ENCODE peak calls at places on chromosomes 7 and 10, in four cellular contexts. M is SK-N-SH, O is GM12878, I is hepatocyte. R is an unnamed sample.

GRCh38 chr7:105952917-105953595 is 10.0 kb upstream of the CDHR3 start:
- DNase-seq in M (peak; percentile 65), O (no peak), I (no peak), R (no peak)

GRCh38 chr10:22340362-22341189 is 4.7 kb upstream of the SPAG6 start:
- DNase-seq in M (peak; percentile 89), O (peak; percentile 69), I (peak; percentile 84), R (no peak)

GRCh38 chr7:156308976-156309620 is 331.5 kb upstream of the RNF32 start:
- DNase-seq in M (no peak), O (no peak), I (no peak), R (no peak)

GRCh38 chr7:66047426-66047825 is 28.2 kb upstream of the ASL start:
- DNase-seq in M (no peak), O (no peak), I (peak; percentile 6), R (no peak)

GRCh38 chr10:42933454-42934340 is 143.2 kb upstream of the RET start:
- DNase-seq in M (peak; percentile 62), O (no peak), I (peak; percentile 44), R (no peak)

GRCh38 chr7:137898839-137899681 is 52.3 kb upstream of the DGKI start:
- DNase-seq in M (peak; percentile 89), O (peak; percentile 48), I (peak; percentile 88), R (no peak)

GRCh38 chr7:46264646-46265045 is 343.6 kb upstream of the IGFBP3 start:
- DNase-seq in M (no peak), O (no peak), I (no peak), R (no peak)

GRCh38 chr10:113544392-113544791 is 8.5 kb upstream of the HABP2 start:
- DNase-seq in M (no peak), O (no peak), I (no peak), R (no peak)

GRCh38 chr7:135758531-135758932 is 9.9 kb upstream of the FAM180A start:
- DNase-seq in M (no peak), O (no peak), I (no peak), R (no peak)

GRCh38 chr10:91983403-91983802 is 59.8 kb downstream of the BTAF1 start:
- DNase-seq in M (no peak), O (no peak), I (no peak), R (no peak)

GRCh38 chr10:86389441-86390193 is 23.0 kb upstream of the GRID1 start:
- DNase-seq in M (no peak), O (no peak), I (peak; percentile 81), R (no peak)

GRCh38 chr10:25169740-25170139 is 5.1 kb upstream of the GPR158 start:
- DNase-seq in M (no peak), O (no peak), I (no peak), R (no peak)

DNA sequence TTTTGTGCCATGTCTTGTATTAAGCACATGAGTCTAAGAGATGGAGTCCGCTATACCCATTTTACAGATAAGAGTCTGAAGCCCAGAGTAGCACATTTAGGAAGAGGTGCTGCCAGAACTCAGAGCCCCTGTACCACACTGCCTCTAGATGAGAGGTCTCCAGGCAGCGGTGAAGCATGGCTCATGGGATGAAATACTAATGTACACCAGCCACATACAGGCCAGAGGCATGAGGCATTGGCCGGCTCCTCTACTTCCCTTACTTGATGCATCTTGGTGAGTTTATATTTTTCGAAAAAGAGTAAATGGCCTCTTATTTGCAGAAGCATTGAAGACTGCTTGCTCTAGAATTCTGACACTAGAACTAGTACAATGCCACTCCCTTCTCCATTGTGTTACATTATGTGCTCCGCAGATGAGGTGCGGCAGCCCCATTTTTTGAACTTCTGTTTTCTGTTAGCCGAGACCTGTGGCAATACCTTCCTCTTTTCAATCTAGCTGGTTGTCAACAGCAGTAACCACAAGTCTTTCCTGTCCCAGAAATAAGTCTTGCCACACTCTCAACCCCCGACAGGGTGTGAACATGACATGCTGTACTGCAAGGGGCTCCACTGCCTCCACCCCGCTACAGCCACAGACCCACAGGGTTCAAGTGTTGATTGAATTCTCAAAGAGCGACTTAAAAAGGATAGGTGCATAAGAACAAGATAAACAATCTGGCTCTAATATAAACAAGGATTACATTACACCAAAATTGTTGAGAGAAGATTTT is 145.3 kb downstream of the CELF2 start:
- DNase-seq in M (no peak), O (peak; percentile 93), I (no peak), R (no peak)
- H3K4me3 ChIP-seq in M (no peak overlapping the region), O (peak overlapping the region; percentile 96), I (no peak overlapping the region), R (no peak overlapping the region)

DNA sequence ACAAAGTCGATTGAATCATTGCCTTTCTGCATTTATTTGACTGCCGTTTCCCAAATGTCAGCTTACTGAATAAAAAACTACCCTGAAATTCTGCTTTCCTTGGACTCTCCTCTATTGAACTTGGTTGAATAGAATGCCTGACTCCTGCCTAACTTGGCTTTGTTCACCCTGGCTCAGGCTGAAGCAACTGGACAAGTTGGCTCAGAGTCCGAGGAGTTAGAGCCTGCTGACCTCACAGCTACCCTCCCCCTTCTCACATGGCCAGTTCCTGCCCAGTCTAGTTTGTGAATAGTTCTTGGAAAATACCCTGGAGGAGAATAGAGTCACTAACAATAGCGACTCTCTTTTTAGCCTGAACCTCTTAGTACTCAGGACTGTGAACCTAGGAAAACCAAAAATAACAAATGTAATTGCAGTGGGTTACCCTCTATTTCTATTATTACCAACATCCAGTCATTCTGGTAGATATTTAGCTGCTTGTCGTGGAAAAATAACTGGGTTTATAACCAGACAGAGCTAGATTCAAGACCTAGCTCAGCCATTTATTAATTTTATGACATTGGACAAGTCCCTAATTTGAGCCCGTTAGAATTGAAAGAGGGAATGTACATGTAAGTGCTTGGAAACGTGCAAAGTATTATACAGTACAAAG is 17.3 kb upstream of the NRBF2 start:
- DNase-seq in M (no peak), O (no peak), I (peak; percentile 48), R (peak; percentile 45)
- TF ChIP-seq CTCF in M (no peak), O (no peak), I (no peak), R (no peak)

GRCh38 chr10:13773043-13773442 is 186.3 kb downstream of the PRPF18 start:
- DNase-seq in M (no peak), O (no peak), I (peak; percentile 29), R (no peak)
- H3K4me3 ChIP-seq in M (no peak overlapping the region), O (no peak overlapping the region), I (no peak overlapping the region), R (no peak overlapping the region)

GRCh38 chr7:29113384-29114102 is 32.8 kb downstream of the CPVL start:
- DNase-seq in M (no peak), O (no peak), I (peak; percentile 53), R (no peak)
- TF ChIP-seq CTCF in M (peak; percentile 24), O (no peak), I (peak; percentile 39), R (peak; percentile 80)

GRCh38 chr7:153413199-153413539 is 639.0 kb upstream of the DPP6 start:
- DNase-seq in M (no peak), O (no peak), I (no peak), R (no peak)
- H3K4me3 ChIP-seq in M (no peak overlapping the region), O (no peak overlapping the region), I (no peak overlapping the region), R (no peak overlapping the region)

GRCh38 chr7:50497068-50497642 is 47.0 kb upstream of the FIGNL1 start:
- DNase-seq in M (peak; percentile 81), O (no peak), I (peak; percentile 68), R (no peak)

GRCh38 chr7:50495746-50496145 is 45.6 kb upstream of the FIGNL1 start:
- DNase-seq in M (no peak), O (no peak), I (no peak), R (no peak)

GRCh38 chr7:50497968-50498367 is 47.8 kb upstream of the FIGNL1 start:
- DNase-seq in M (peak; percentile 32), O (no peak), I (no peak), R (no peak)

GRCh38 chr7:50499092-50499491 is 48.9 kb upstream of the FIGNL1 start:
- DNase-seq in M (no peak), O (no peak), I (no peak), R (no peak)

GRCh38 chr7:50496541-50496940 is 46.4 kb upstream of the FIGNL1 start:
- DNase-seq in M (peak; percentile 51), O (no peak), I (no peak), R (no peak)
- TF ChIP-seq CTCF in M (no peak), O (no peak), I (no peak), R (no peak)